ENCODE peak calls at places on chromosomes 16 and 17, in ten cellular contexts. X, R, K, L, I, G, O, V, F and P are unnamed samples.

GRCh38 chr17:32495347-32496253 is 8.8 kb downstream of the CDK5R1 start:
- DNase-seq in K (peak; percentile 30), X (no peak), I (no peak), L (peak; percentile 64), O (peak; percentile 15), V (no peak), G (no peak), R (no peak), F (peak; percentile 53), P (peak; percentile 88)

GRCh38 chr17:44345497-44346026 is 460 bp downstream of the GRN start:
- DNase-seq in R (peak; percentile 64), I (peak; percentile 70), L (peak; percentile 51), X (peak; percentile 71), O (peak; percentile 91), G (peak; percentile 92), K (peak; percentile 59), V (peak; percentile 75), F (peak; percentile 70), P (peak; percentile 90)

GRCh38 chr17:40557531-40558299 is 7.6 kb downstream of the CCR7 start:
- DNase-seq in L (no peak), V (no peak), O (no peak), R (no peak), F (no peak), X (no peak), K (no peak), G (no peak), I (no peak), P (peak; percentile 47)

GRCh38 chr16:89217388-89218191 is at the start of gene ZNF778:
- DNase-seq in R (peak; percentile 89), X (peak; percentile 86), L (peak; percentile 85), I (peak; percentile 72), O (peak; percentile 91), V (peak; percentile 95), K (peak; percentile 77), G (peak; percentile 91), F (peak; percentile 88), P (peak; percentile 99)

GRCh38 chr16:24516900-24517669 is 22.3 kb upstream of the RBBP6 start:
- DNase-seq in G (peak; percentile 92), O (peak; percentile 83), K (peak; percentile 85), V (peak; percentile 90), I (peak; percentile 72), F (peak; percentile 89), L (peak; percentile 69), R (peak; percentile 74), X (peak; percentile 78), P (peak; percentile 86)

GRCh38 chr16:88561485-88562369 is 8.5 kb upstream of the ZC3H18 start:
- DNase-seq in O (peak; percentile 73), K (peak; percentile 43), X (peak; percentile 62), V (peak; percentile 63), R (peak; percentile 75), L (peak; percentile 28), I (peak; percentile 56), F (peak; percentile 42), G (peak; percentile 74), P (peak; percentile 97)

GRCh38 chr16:84820305-84820684 is 510 bp downstream of the CRISPLD2 start:
- DNase-seq in I (no peak), O (no peak), F (no peak), R (no peak), G (no peak), X (no peak), K (no peak), V (no peak), L (no peak), P (peak; percentile 86)

GRCh38 chr16:55778718-55779117 is 54.2 kb downstream of the CES1 start:
- DNase-seq in R (no peak), O (no peak), G (no peak), L (no peak), K (no peak), F (no peak), I (no peak), V (no peak), X (no peak), P (no peak)

GRCh38 chr16:89352091-89352681 is 134.7 kb downstream of the ZNF778 start:
- DNase-seq in V (no peak), L (no peak), O (no peak), I (no peak), F (no peak), X (no peak), K (no peak), R (no peak), G (no peak), P (peak; percentile 32)

GRCh38 chr16:3609895-3610697 is 1.3 kb downstream of the SLX4 start:
- DNase-seq in O (no peak), V (peak; percentile 32), X (peak; percentile 50), R (no peak), I (no peak), G (no peak), F (no peak), L (no peak), K (no peak), P (no peak)

GRCh38 chr16:5479925-5480324 is 382.3 kb upstream of the EEF2KMT start:
- DNase-seq in L (no peak), I (no peak), X (no peak), F (no peak), O (no peak), R (no peak), V (no peak), G (peak; percentile 45), K (no peak), P (no peak)

GRCh38 chr16:67185866-67186134 is 2.0 kb upstream of the MATCAP1 start:
- DNase-seq in L (no peak), I (no peak), K (no peak), G (no peak), X (no peak), R (no peak), V (no peak), F (no peak), O (no peak), P (no peak)

GRCh38 chr17:36008998-36009665 is 7.8 kb upstream of the CCL15 start:
- DNase-seq in G (peak; percentile 54), X (peak; percentile 24), O (no peak), R (peak; percentile 72), V (no peak), F (peak; percentile 36), I (no peak), L (no peak), K (peak; percentile 12), P (peak; percentile 27)

GRCh38 chr16:30700491-30700890 is 1.5 kb downstream of the SRCAP start:
- DNase-seq in I (no peak), X (no peak), O (no peak), R (peak; percentile 44), L (peak; percentile 76), K (peak; percentile 18), G (no peak), F (no peak), V (peak; percentile 23), P (peak; percentile 88)
- H3K36me3 ChIP-seq in I (peaks cover 31% of the 10 kb centered on the region), X (peaks cover 62% of the 10 kb centered on the region), O (peaks cover 18% of the 10 kb centered on the region), R (peaks cover 57% of the 10 kb centered on the region), L (peaks cover 11% of the 10 kb centered on the region), K (peaks cover 32% of the 10 kb centered on the region), G (peaks cover 48% of the 10 kb centered on the region), F (peaks cover 17% of the 10 kb centered on the region), V (no peaks in the 10 kb centered on the region), P (peaks cover 35% of the 10 kb centered on the region)

GRCh38 chr17:83084214-83084613 is 4.8 kb downstream of the METRNL start:
- DNase-seq in O (no peak), I (no peak), K (no peak), L (no peak), X (no peak), V (no peak), G (no peak), F (no peak), R (no peak), P (no peak)

GRCh38 chr17:83083368-83084201 is 4.2 kb downstream of the METRNL start:
- DNase-seq in X (no peak), L (peak; percentile 99), R (no peak), I (no peak), O (no peak), K (peak; percentile 99), G (peak; percentile 89), V (peak; percentile 86), F (peak; percentile 51), P (peak; percentile 100)

GRCh38 chr17:83082435-83082834 is 3.0 kb downstream of the METRNL start:
- DNase-seq in O (no peak), X (peak; percentile 37), G (no peak), L (no peak), K (no peak), F (no peak), V (no peak), R (no peak), I (no peak), P (no peak)

GRCh38 chr17:83081561-83082201 is 2.3 kb downstream of the METRNL start:
- DNase-seq in R (no peak), I (no peak), F (no peak), X (no peak), L (no peak), V (peak; percentile 86), K (peak; percentile 43), O (no peak), G (no peak), P (peak; percentile 93)

GRCh38 chr17:83082899-83083367 is 3.5 kb downstream of the METRNL start:
- DNase-seq in R (no peak), I (no peak), O (no peak), F (no peak), G (no peak), X (no peak), L (no peak), K (no peak), V (no peak), P (no peak)
- H3K4me2 ChIP-seq in R (no peak overlapping the region), I (no peak overlapping the region), O (no peak overlapping the region), F (no peak overlapping the region), G (peak overlapping the region; percentile 83), X (no peak overlapping the region), L (peak overlapping the region; percentile 34), K (peak overlapping the region; percentile 68), V (peak overlapping the region; percentile 98), P (peak overlapping the region; percentile 80)

GRCh38 chr16:27439273-27440018 is 37.5 kb downstream of the IL21R start:
- DNase-seq in F (no peak), K (no peak), I (no peak), O (no peak), G (no peak), R (no peak), V (no peak), X (no peak), L (no peak), P (no peak)
- H3K36me3 ChIP-seq in F (no peaks in the 10 kb centered on the region), K (no peaks in the 10 kb centered on the region), I (peaks cover 2% of the 10 kb centered on the region), O (no peaks in the 10 kb centered on the region), G (no peaks in the 10 kb centered on the region), R (no peaks in the 10 kb centered on the region), V (no peaks in the 10 kb centered on the region), X (peaks cover 78% of the 10 kb centered on the region), L (no peaks in the 10 kb centered on the region), P (no peaks in the 10 kb centered on the region)

GRCh38 chr17:49132317-49132698 is 261 bp upstream of the B4GALNT2 start:
- DNase-seq in I (no peak), L (no peak), F (no peak), X (no peak), R (no peak), G (no peak), O (no peak), V (no peak), K (no peak), P (peak; percentile 78)
- H3K4me2 ChIP-seq in I (peak overlapping the region; percentile 98), L (peak overlapping the region; percentile 77), F (peak overlapping the region; percentile 57), X (no peak overlapping the region), R (no peak overlapping the region), G (peak overlapping the region; percentile 91), O (peak overlapping the region; percentile 90), V (peak overlapping the region; percentile 96), K (peak overlapping the region; percentile 89), P (peak overlapping the region; percentile 85)